ENCODE peak calls at places on chromosomes 4 and X, in eight cellular contexts. One of them, this sample, is unnamed.

GRCh38 chr4:3851211-3851610 is 85.0 kb downstream of the ADRA2C start:
- DNase-seq in tibial artery: no peak
- DNase-seq in Calu3: no peak
- DNase-seq in heart left ventricle: no peak
- DNase-seq in kidney epithelial cell: no peak
- DNase-seq in psoas muscle: no peak
- DNase-seq in GM06990: no peak
- DNase-seq in Panc1: no peak
- DNase-seq in this sample: no peak

GRCh38 chrX:3520987-3521875 is 174.8 kb upstream of the MXRA5 start:
- DNase-seq in tibial artery: no peak
- DNase-seq in Calu3: no peak
- DNase-seq in heart left ventricle: no peak
- DNase-seq in kidney epithelial cell: no peak
- DNase-seq in psoas muscle: no peak
- DNase-seq in GM06990: no peak
- DNase-seq in Panc1: no peak
- DNase-seq in this sample: peak

GRCh38 chrX:110397904-110398303 is 39.3 kb downstream of the RTL9 start:
- DNase-seq in tibial artery: no peak
- DNase-seq in Calu3: no peak
- DNase-seq in heart left ventricle: no peak
- DNase-seq in kidney epithelial cell: no peak
- DNase-seq in psoas muscle: no peak
- DNase-seq in GM06990: no peak
- DNase-seq in Panc1: no peak
- DNase-seq in this sample: no peak

GRCh38 chrX:110803506-110803905 is 7.9 kb upstream of the CHRDL1 start:
- DNase-seq in tibial artery: no peak
- DNase-seq in Calu3: no peak
- DNase-seq in heart left ventricle: no peak
- DNase-seq in kidney epithelial cell: no peak
- DNase-seq in psoas muscle: no peak
- DNase-seq in GM06990: no peak
- DNase-seq in Panc1: no peak
- DNase-seq in this sample: no peak

GRCh38 chr4:104073245-104073644 is 353.5 kb upstream of the TACR3 start:
- DNase-seq in tibial artery: no peak
- DNase-seq in Calu3: no peak
- DNase-seq in heart left ventricle: no peak
- DNase-seq in kidney epithelial cell: no peak
- DNase-seq in psoas muscle: no peak
- DNase-seq in GM06990: no peak
- DNase-seq in Panc1: no peak
- DNase-seq in this sample: no peak

GRCh38 chrX:101206471-101206870 is 13.1 kb upstream of the DRP2 start:
- DNase-seq in tibial artery: no peak
- DNase-seq in Calu3: no peak
- DNase-seq in heart left ventricle: no peak
- DNase-seq in kidney epithelial cell: no peak
- DNase-seq in psoas muscle: no peak
- DNase-seq in GM06990: no peak
- DNase-seq in Panc1: peak
- DNase-seq in this sample: no peak

GRCh38 chrX:13939741-13940597 is 89.7 kb downstream of the GEMIN8 start:
- DNase-seq in tibial artery: no peak
- DNase-seq in Calu3: no peak
- DNase-seq in heart left ventricle: no peak
- DNase-seq in kidney epithelial cell: no peak
- DNase-seq in psoas muscle: no peak
- DNase-seq in GM06990: no peak
- DNase-seq in Panc1: no peak
- DNase-seq in this sample: no peak

GRCh38 chr4:127203561-127204260 is 429.0 kb upstream of the INTU start:
- DNase-seq in tibial artery: no peak
- DNase-seq in Calu3: no peak
- DNase-seq in heart left ventricle: no peak
- DNase-seq in kidney epithelial cell: peak
- DNase-seq in psoas muscle: no peak
- DNase-seq in GM06990: no peak
- DNase-seq in Panc1: no peak
- DNase-seq in this sample: peak

GRCh38 chrX:67555578-67556203 is 11.9 kb downstream of the AR start:
- DNase-seq in tibial artery: no peak
- DNase-seq in Calu3: peak
- DNase-seq in heart left ventricle: peak
- DNase-seq in kidney epithelial cell: no peak
- DNase-seq in psoas muscle: peak
- DNase-seq in GM06990: no peak
- DNase-seq in Panc1: peak
- DNase-seq in this sample: no peak

GRCh38 chr4:176927664-176928063 is 134.9 kb upstream of the VEGFC start:
- DNase-seq in tibial artery: no peak
- DNase-seq in Calu3: no peak
- DNase-seq in heart left ventricle: no peak
- DNase-seq in kidney epithelial cell: no peak
- DNase-seq in psoas muscle: no peak
- DNase-seq in GM06990: no peak
- DNase-seq in Panc1: no peak
- DNase-seq in this sample: peak

GRCh38 chr4:112109455-112110425 is 35.5 kb upstream of the FAM241A start:
- DNase-seq in tibial artery: no peak
- DNase-seq in Calu3: no peak
- DNase-seq in heart left ventricle: no peak
- DNase-seq in kidney epithelial cell: no peak
- DNase-seq in psoas muscle: no peak
- DNase-seq in GM06990: no peak
- DNase-seq in Panc1: no peak
- DNase-seq in this sample: no peak

GRCh38 chr4:186536285-186536684 is 19.1 kb downstream of the MTNR1A start:
- DNase-seq in tibial artery: no peak
- DNase-seq in Calu3: no peak
- DNase-seq in heart left ventricle: no peak
- DNase-seq in kidney epithelial cell: no peak
- DNase-seq in psoas muscle: no peak
- DNase-seq in GM06990: no peak
- DNase-seq in Panc1: no peak
- DNase-seq in this sample: no peak

GRCh38 chr4:163930086-163930485 is 435.6 kb downstream of the TMA16 start:
- DNase-seq in tibial artery: no peak
- DNase-seq in Calu3: no peak
- DNase-seq in heart left ventricle: no peak
- DNase-seq in kidney epithelial cell: no peak
- DNase-seq in psoas muscle: no peak
- DNase-seq in GM06990: no peak
- DNase-seq in Panc1: no peak
- DNase-seq in this sample: no peak

GRCh38 chrX:39152106-39152649 is 350.9 kb downstream of the MID1IP1 start:
- DNase-seq in tibial artery: no peak
- DNase-seq in Calu3: peak
- DNase-seq in heart left ventricle: no peak
- DNase-seq in kidney epithelial cell: no peak
- DNase-seq in psoas muscle: no peak
- DNase-seq in GM06990: peak
- DNase-seq in Panc1: peak
- DNase-seq in this sample: no peak

GRCh38 chr4:154164931-154165839 is 326.4 kb downstream of the DCHS2 start:
- DNase-seq in tibial artery: peak
- DNase-seq in Calu3: peak
- DNase-seq in heart left ventricle: no peak
- DNase-seq in kidney epithelial cell: peak
- DNase-seq in psoas muscle: no peak
- DNase-seq in GM06990: peak
- DNase-seq in Panc1: peak
- DNase-seq in this sample: peak

GRCh38 chr4:153207561-153207960 is 3.3 kb downstream of the TRIM2 start:
- DNase-seq in tibial artery: no peak
- DNase-seq in Calu3: peak
- DNase-seq in heart left ventricle: peak
- DNase-seq in kidney epithelial cell: no peak
- DNase-seq in psoas muscle: peak
- DNase-seq in GM06990: no peak
- DNase-seq in Panc1: no peak
- DNase-seq in this sample: no peak

DNA sequence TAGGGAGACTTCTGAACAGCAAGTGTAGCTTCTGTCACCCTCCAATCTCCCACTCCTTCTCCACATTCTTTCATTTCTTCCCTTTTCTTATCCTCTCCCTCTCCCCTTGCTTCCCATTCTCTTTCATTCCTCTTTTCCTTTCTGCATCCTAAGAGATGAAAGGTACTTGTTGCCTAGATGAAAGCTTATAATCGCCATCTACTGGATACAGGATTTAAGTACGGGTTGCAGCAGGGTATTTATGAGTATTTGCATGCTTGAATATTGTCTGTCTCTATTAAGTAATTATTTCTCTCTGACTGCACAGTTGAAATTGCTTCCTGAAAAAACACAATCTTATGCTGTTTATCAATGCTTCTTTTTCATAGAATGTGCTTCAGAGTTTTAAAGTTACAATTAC is 174.0 kb upstream of the TENT5D start:
- DNase-seq in tibial artery: no peak
- DNase-seq in Calu3: no peak
- DNase-seq in heart left ventricle: no peak
- DNase-seq in kidney epithelial cell: no peak
- DNase-seq in psoas muscle: no peak
- DNase-seq in GM06990: no peak
- DNase-seq in Panc1: no peak
- DNase-seq in this sample: no peak
- TF ChIP-seq CTCF in tibial artery: no peak
- TF ChIP-seq CTCF in Calu3: no peak
- TF ChIP-seq CTCF in heart left ventricle: no peak
- TF ChIP-seq CTCF in kidney epithelial cell: no peak
- TF ChIP-seq CTCF in psoas muscle: no peak
- TF ChIP-seq CTCF in GM06990: no peak
- TF ChIP-seq CTCF in Panc1: no peak
- TF ChIP-seq CTCF in this sample: no peak

GRCh38 chr4:118740869-118741268 is 55.7 kb downstream of the METTL14 start:
- DNase-seq in tibial artery: no peak
- DNase-seq in Calu3: no peak
- DNase-seq in heart left ventricle: no peak
- DNase-seq in kidney epithelial cell: no peak
- DNase-seq in psoas muscle: no peak
- DNase-seq in GM06990: no peak
- DNase-seq in Panc1: no peak
- DNase-seq in this sample: no peak
- TF ChIP-seq CTCF in tibial artery: peak
- TF ChIP-seq CTCF in Calu3: peak
- TF ChIP-seq CTCF in heart left ventricle: peak
- TF ChIP-seq CTCF in kidney epithelial cell: no peak
- TF ChIP-seq CTCF in psoas muscle: peak
- TF ChIP-seq CTCF in GM06990: peak
- TF ChIP-seq CTCF in Panc1: peak
- TF ChIP-seq CTCF in this sample: no peak

DNA sequence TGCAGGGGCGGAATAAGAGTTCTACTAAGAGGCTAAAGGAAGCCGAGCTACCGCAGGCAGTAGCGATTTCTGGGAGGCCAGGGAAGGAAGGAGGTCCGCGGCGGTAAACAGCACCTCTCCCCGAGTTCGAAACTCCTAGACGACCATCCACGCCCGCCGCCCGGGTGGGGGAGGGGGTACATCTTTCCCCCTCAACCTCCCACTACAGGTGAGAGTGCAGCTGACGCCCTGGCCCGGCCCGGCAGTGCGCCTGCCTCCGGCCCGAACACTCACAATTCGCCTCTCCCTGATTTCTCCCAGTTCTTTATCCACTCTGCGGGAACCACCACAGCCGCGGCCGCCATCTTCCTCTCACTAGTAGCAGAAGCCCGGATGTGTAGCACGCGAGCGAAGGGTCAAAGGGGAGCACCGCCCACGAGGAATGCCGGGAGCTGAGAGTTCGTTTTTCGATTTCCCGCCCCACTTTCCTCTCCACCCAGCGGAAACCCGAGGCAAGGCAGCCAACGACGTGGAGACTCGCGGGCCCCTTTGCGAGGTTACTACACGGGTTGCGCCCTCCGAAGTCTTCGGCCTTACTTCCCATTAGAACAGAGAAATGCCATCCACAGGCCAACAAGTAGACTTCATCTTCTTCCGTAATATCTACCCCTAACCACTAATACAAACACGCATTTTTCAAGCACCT is at the start of gene THOC2:
- DNase-seq in tibial artery: peak
- DNase-seq in Calu3: peak
- DNase-seq in heart left ventricle: peak
- DNase-seq in kidney epithelial cell: peak
- DNase-seq in psoas muscle: peak
- DNase-seq in GM06990: peak
- DNase-seq in Panc1: peak
- DNase-seq in this sample: peak
- TF ChIP-seq CTCF in tibial artery: peak
- TF ChIP-seq CTCF in Calu3: no peak
- TF ChIP-seq CTCF in heart left ventricle: peak
- TF ChIP-seq CTCF in kidney epithelial cell: peak
- TF ChIP-seq CTCF in psoas muscle: peak
- TF ChIP-seq CTCF in GM06990: peak
- TF ChIP-seq CTCF in Panc1: no peak
- TF ChIP-seq CTCF in this sample: peak

GRCh38 chrX:107325467-107325866 is 119.1 kb downstream of the DNAAF6 start:
- DNase-seq in tibial artery: no peak
- DNase-seq in Calu3: no peak
- DNase-seq in heart left ventricle: no peak
- DNase-seq in kidney epithelial cell: no peak
- DNase-seq in psoas muscle: peak
- DNase-seq in GM06990: no peak
- DNase-seq in Panc1: no peak
- DNase-seq in this sample: no peak

GRCh38 chrX:107323786-107324492 is 117.5 kb downstream of the DNAAF6 start:
- DNase-seq in tibial artery: no peak
- DNase-seq in Calu3: no peak
- DNase-seq in heart left ventricle: no peak
- DNase-seq in kidney epithelial cell: no peak
- DNase-seq in psoas muscle: no peak
- DNase-seq in GM06990: no peak
- DNase-seq in Panc1: no peak
- DNase-seq in this sample: no peak

DNA sequence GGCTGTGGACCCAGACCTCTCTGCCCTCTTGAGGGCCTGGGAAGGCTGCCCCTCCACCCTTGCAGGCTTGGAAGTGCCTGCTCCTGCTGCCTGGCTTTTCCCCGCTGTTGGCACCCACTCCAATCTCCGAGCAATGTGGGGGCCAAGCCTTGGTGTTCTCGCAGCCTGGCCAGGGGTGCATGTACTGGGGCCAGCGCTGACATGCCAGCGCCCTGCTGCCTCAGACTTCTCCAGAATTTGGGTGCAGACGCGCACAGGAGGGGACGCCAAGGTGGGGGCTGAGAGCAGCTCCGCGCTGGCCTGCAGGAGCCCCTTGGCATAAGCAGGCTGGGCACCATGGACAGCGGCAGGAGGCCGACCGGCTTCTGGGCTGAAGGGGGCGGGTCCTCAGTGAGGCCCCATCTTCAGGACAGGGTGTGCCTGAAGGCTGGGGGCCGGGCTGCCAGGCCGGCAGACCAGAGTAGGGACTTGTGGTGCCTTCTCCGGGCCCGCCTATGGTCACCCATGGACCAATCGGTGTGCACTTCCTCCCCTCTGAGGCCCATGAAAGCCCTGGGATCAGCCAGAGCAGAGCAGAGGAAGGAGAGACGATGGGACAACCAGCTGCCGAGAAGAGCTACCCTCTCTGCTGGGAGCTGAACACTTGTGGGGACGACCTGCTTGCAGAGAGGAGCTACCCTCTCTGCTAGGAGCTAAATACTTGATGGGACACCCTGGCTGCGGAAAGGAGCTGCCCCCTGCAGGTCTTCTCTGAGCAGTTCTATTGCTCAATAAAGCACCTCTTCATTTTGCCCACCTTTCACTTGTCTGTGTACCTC is 118.3 kb downstream of the DNAAF6 start:
- DNase-seq in tibial artery: peak
- DNase-seq in Calu3: peak
- DNase-seq in heart left ventricle: peak
- DNase-seq in kidney epithelial cell: no peak
- DNase-seq in psoas muscle: peak
- DNase-seq in GM06990: peak
- DNase-seq in Panc1: no peak
- DNase-seq in this sample: no peak
- TF ChIP-seq CTCF in tibial artery: no peak
- TF ChIP-seq CTCF in Calu3: peak
- TF ChIP-seq CTCF in heart left ventricle: no peak
- TF ChIP-seq CTCF in kidney epithelial cell: peak
- TF ChIP-seq CTCF in psoas muscle: no peak
- TF ChIP-seq CTCF in GM06990: peak
- TF ChIP-seq CTCF in Panc1: peak
- TF ChIP-seq CTCF in this sample: no peak